ENCODE peak calls at places on chromosomes 13 and 19, in nine cellular contexts. H, J, M, L, B, R, E, Q and P are unnamed samples.

GRCh38 chr13:39370554-39370953 is 232.4 kb downstream of the LHFPL6 start:
- DNase-seq in H (peak; percentile 30), J (no peak), M (no peak), L (no peak), B (no peak), R (peak; percentile 21), E (no peak), Q (no peak), P (no peak)

GRCh38 chr19:2039959-2040646 is 10.9 kb downstream of the MKNK2 start:
- DNase-seq in H (no peak), J (peak; percentile 15), M (peak; percentile 75), L (no peak), B (peak; percentile 71), R (no peak), E (no peak), Q (no peak), P (peak; percentile 31)

GRCh38 chr13:97986841-97987240 is 33.4 kb downstream of the IPO5 start:
- DNase-seq in H (no peak), J (no peak), M (no peak), L (no peak), B (no peak), R (no peak), E (no peak), Q (no peak), P (no peak)

GRCh38 chr19:58477871-58478270 is 1.7 kb downstream of the ZNF446 start:
- DNase-seq in H (no peak), J (no peak), M (peak; percentile 45), L (no peak), B (no peak), R (no peak), E (no peak), Q (no peak), P (no peak)

GRCh38 chr13:100637380-100637779 is 37.2 kb downstream of the TMTC4 start:
- DNase-seq in H (no peak), J (no peak), M (no peak), L (no peak), B (no peak), R (no peak), E (no peak), Q (no peak), P (no peak)

GRCh38 chr13:101916758-101917474 is 464.4 kb downstream of the ITGBL1 start:
- DNase-seq in H (no peak), J (no peak), M (peak; percentile 78), L (no peak), B (no peak), R (no peak), E (peak; percentile 29), Q (no peak), P (no peak)

GRCh38 chr13:40770934-40771618 is at the start of gene MRPS31:
- DNase-seq in H (peak; percentile 94), J (peak; percentile 97), M (peak; percentile 99), L (peak; percentile 97), B (peak; percentile 97), R (peak; percentile 94), E (peak; percentile 95), Q (peak; percentile 88), P (peak; percentile 94)

GRCh38 chr13:106865706-106866288 is 297.9 kb upstream of the ARGLU1 start:
- DNase-seq in H (no peak), J (no peak), M (no peak), L (no peak), B (no peak), R (no peak), E (no peak), Q (no peak), P (no peak)

GRCh38 chr19:19386373-19386869 is 19.1 kb upstream of the GATAD2A start:
- DNase-seq in H (no peak), J (no peak), M (no peak), L (no peak), B (no peak), R (no peak), E (no peak), Q (no peak), P (peak; percentile 37)

GRCh38 chr19:15320118-15320517 is 12.2 kb downstream of the BRD4 start:
- DNase-seq in H (peak; percentile 64), J (no peak), M (no peak), L (no peak), B (no peak), R (no peak), E (no peak), Q (no peak), P (no peak)

GRCh38 chr19:3270908-3271307 is 46.4 kb downstream of the CELF5 start:
- DNase-seq in H (peak; percentile 54), J (no peak), M (no peak), L (peak; percentile 50), B (no peak), R (peak; percentile 63), E (peak; percentile 69), Q (no peak), P (no peak)

GRCh38 chr13:35557475-35557874 is 81.0 kb upstream of the MAB21L1 start:
- DNase-seq in H (no peak), J (no peak), M (no peak), L (no peak), B (no peak), R (no peak), E (no peak), Q (no peak), P (no peak)

GRCh38 chr19:38452430-38453366 is 19.2 kb downstream of the RYR1 start:
- DNase-seq in H (no peak), J (no peak), M (peak; percentile 83), L (peak; percentile 13), B (peak; percentile 87), R (no peak), E (peak; percentile 98), Q (no peak), P (no peak)

GRCh38 chr19:43675269-43675879 is 5.4 kb upstream of the PLAUR start:
- DNase-seq in H (peak; percentile 30), J (no peak), M (peak; percentile 82), L (no peak), B (no peak), R (peak; percentile 80), E (no peak), Q (peak; percentile 74), P (no peak)

GRCh38 chr19:33238750-33239149 is 13.1 kb upstream of the SLC7A10 start:
- DNase-seq in H (no peak), J (no peak), M (peak; percentile 42), L (no peak), B (peak; percentile 23), R (no peak), E (no peak), Q (no peak), P (no peak)

GRCh38 chr19:50898018-50898417 is 13.2 kb downstream of the KLK4 start:
- DNase-seq in H (no peak), J (no peak), M (no peak), L (no peak), B (no peak), R (no peak), E (no peak), Q (no peak), P (no peak)

GRCh38 chr13:32737111-32737571 is 150.9 kb downstream of the PDS5B start:
- DNase-seq in H (no peak), J (no peak), M (no peak), L (no peak), B (no peak), R (peak; percentile 33), E (no peak), Q (no peak), P (no peak)

GRCh38 chr19:40754611-40755247 is 3.7 kb downstream of the SNRPA start:
- DNase-seq in H (peak; percentile 21), J (no peak), M (no peak), L (peak; percentile 71), B (no peak), R (peak; percentile 77), E (no peak), Q (no peak), P (no peak)